ENCODE peak calls at places on chromosomes 11 and 22, in five cellular contexts. N is IMR-90, V is GM23338, Y is fibroblast of lung, G is A549. R is an unnamed sample.

GRCh38 chr11:1733716-1734351 is 16.6 kb downstream of the IFITM10 start:
- DNase-seq in G (no peak), N (no peak), Y (no peak), V (no peak), R (no peak)

GRCh38 chr11:45815747-45816146 is 10.8 kb downstream of the SLC35C1 start:
- DNase-seq in N (peak; percentile 18), V (peak; percentile 62), Y (no peak), G (peak; percentile 58), R (no peak)

GRCh38 chr11:130561441-130561881 is 113.0 kb downstream of the ADAMTS15 start:
- DNase-seq in N (peak; percentile 35), V (no peak), Y (peak; percentile 36), G (no peak), R (no peak)

GRCh38 chr11:2687782-2688191 is 12.0 kb downstream of the KCNQ1OT1 start:
- DNase-seq in N (no peak), G (no peak), Y (no peak), V (peak; percentile 49), R (no peak)

GRCh38 chr11:27076121-27076589 is 35.5 kb downstream of the BBOX1 start:
- DNase-seq in G (no peak), N (no peak), V (no peak), Y (no peak), R (no peak)

GRCh38 chr11:27945323-27945722 is 162.6 kb downstream of the KIF18A start:
- DNase-seq in N (no peak), G (no peak), V (no peak), Y (no peak), R (no peak)

GRCh38 chr22:42932857-42933782 is 76.0 kb upstream of the ARFGAP3 start:
- DNase-seq in N (peak; percentile 28), G (no peak), Y (no peak), V (no peak), R (no peak)

GRCh38 chr11:57305523-57305922 is 19.2 kb downstream of the TNKS1BP1 start:
- DNase-seq in V (no peak), Y (no peak), N (no peak), G (no peak), R (no peak)

GRCh38 chr22:39873963-39874362 is 19.6 kb downstream of the ENTHD1 start:
- DNase-seq in N (no peak), Y (no peak), G (no peak), V (no peak), R (no peak)

GRCh38 chr11:33588056-33588455 is 112.6 kb downstream of the C11orf91 start:
- DNase-seq in N (no peak), G (no peak), V (peak; percentile 60), Y (peak; percentile 1), R (no peak)

GRCh38 chr11:1570896-1571759 is 943 bp downstream of the DUSP8 start:
- DNase-seq in V (peak; percentile 70), N (no peak), G (no peak), Y (no peak), R (no peak)

GRCh38 chr11:36465449-36466163 is 44.5 kb downstream of the TRAF6 start:
- DNase-seq in V (no peak), Y (peak; percentile 64), G (no peak), N (peak; percentile 72), R (no peak)

GRCh38 chr22:50282361-50283144 is 12.4 kb upstream of the MAPK11 start:
- DNase-seq in V (no peak), N (peak; percentile 77), Y (peak; percentile 48), G (peak; percentile 73), R (no peak)

GRCh38 chr11:21205205-21205604 is 535.8 kb downstream of the NELL1 start:
- DNase-seq in N (no peak), G (no peak), V (peak; percentile 1), Y (no peak), R (no peak)

GRCh38 chr22:46122511-46122971 is 27.8 kb upstream of the PPARA start:
- DNase-seq in G (peak; percentile 76), N (peak; percentile 46), Y (peak; percentile 55), V (peak; percentile 73), R (no peak)

GRCh38 chr22:26168934-26169311 is 339 bp upstream of the SEZ6L start:
- DNase-seq in V (no peak), Y (no peak), N (no peak), G (no peak), R (no peak)

GRCh38 chr11:128831781-128832497 is 35.2 kb downstream of the KCNJ1 start:
- DNase-seq in V (no peak), G (no peak), N (no peak), Y (no peak), R (no peak)

GRCh38 chr11:1785749-1786261 is 22.1 kb upstream of the CTSD start:
- DNase-seq in V (no peak), G (no peak), N (no peak), Y (no peak), R (no peak)

GRCh38 chr11:9090488-9091043 is 833 bp downstream of the SCUBE2 start:
- DNase-seq in G (no peak), V (peak; percentile 21), Y (no peak), N (no peak), R (no peak)

GRCh38 chr22:39967103-39967829 is 7.1 kb downstream of the TMA7B start:
- DNase-seq in N (peak; percentile 45), V (no peak), G (no peak), Y (peak; percentile 39), R (no peak)

GRCh38 chr11:65400295-65401072 is 14.0 kb downstream of the FRMD8 start:
- DNase-seq in V (no peak), G (no peak), Y (no peak), N (no peak), R (no peak)

GRCh38 chr11:65402790-65403189 is 16.4 kb downstream of the FRMD8 start:
- DNase-seq in N (no peak), G (no peak), Y (no peak), V (no peak), R (no peak)

GRCh38 chr11:65401073-65401802 is 14.8 kb downstream of the FRMD8 start:
- DNase-seq in V (peak; percentile 49), N (no peak), Y (no peak), G (no peak), R (no peak)

GRCh38 chr11:65403607-65404121 is 17.2 kb downstream of the FRMD8 start:
- DNase-seq in G (no peak), V (no peak), N (no peak), Y (no peak), R (no peak)

GRCh38 chr11:65401803-65402248 is 15.4 kb downstream of the FRMD8 start:
- DNase-seq in V (no peak), N (no peak), Y (no peak), G (no peak), R (no peak)
- H3K27ac ChIP-seq in V (no peak overlapping the region), N (no peak overlapping the region), Y (no peak overlapping the region), G (no peak overlapping the region), R (no peak overlapping the region)

GRCh38 chr11:58562375-58562800 is 13.3 kb downstream of the LPXN start:
- DNase-seq in N (no peak), G (no peak), Y (no peak), V (no peak), R (no peak)
- H3K27ac ChIP-seq in N (no peak overlapping the region), G (peak overlapping the region; percentile 80), Y (no peak overlapping the region), V (no peak overlapping the region), R (no peak overlapping the region)

GRCh38 chr22:19969141-19969928 is 27.7 kb upstream of the TXNRD2 start:
- DNase-seq in G (no peak), V (no peak), Y (no peak), N (no peak), R (no peak)
- H3K27ac ChIP-seq in G (no peak overlapping the region), V (no peak overlapping the region), Y (no peak overlapping the region), N (no peak overlapping the region), R (no peak overlapping the region)

DNA sequence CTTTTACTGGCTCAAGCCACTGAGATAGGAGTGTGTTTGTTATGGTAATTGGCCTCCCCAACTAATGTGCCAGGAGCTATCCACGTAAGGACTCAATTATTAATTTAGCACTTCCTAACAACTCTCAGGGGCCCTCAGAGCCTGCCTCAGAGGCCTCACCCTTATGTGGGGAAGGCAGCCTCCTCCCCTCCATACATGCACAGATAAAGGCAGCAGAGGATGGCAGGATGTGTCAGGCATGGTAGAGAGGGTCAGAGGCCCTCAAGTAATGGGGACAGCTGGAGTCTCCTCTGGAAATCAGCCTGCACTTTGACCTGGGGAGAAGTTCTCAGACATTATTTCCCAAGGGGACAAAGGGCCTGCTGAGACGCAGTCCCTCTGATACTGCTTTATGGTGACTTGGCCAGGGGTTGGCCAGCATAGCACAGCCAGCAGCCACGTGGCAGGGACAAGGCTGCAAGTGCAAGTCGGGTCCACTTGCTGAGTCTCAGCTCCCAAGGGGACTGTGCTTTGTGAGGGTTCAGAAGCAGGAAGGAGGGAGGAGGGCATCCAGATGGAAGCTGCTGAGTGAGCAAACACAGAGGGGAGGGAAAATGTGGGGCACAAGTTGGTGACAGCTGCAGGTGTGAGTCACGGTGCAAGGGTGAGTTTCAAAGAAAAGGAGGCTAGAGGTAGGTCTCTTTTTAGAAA is 17.0 kb downstream of the MOGAT2 start:
- DNase-seq in V (no peak), G (no peak), Y (no peak), N (no peak), R (no peak)
- H3K27ac ChIP-seq in V (no peak overlapping the region), G (no peak overlapping the region), Y (no peak overlapping the region), N (no peak overlapping the region), R (no peak overlapping the region)

GRCh38 chr11:76339217-76339616 is 41.7 kb downstream of the THAP12 start:
- DNase-seq in Y (no peak), N (no peak), V (no peak), G (no peak), R (no peak)
- H3K27ac ChIP-seq in Y (no peak overlapping the region), N (no peak overlapping the region), V (no peak overlapping the region), G (no peak overlapping the region), R (no peak overlapping the region)

DNA sequence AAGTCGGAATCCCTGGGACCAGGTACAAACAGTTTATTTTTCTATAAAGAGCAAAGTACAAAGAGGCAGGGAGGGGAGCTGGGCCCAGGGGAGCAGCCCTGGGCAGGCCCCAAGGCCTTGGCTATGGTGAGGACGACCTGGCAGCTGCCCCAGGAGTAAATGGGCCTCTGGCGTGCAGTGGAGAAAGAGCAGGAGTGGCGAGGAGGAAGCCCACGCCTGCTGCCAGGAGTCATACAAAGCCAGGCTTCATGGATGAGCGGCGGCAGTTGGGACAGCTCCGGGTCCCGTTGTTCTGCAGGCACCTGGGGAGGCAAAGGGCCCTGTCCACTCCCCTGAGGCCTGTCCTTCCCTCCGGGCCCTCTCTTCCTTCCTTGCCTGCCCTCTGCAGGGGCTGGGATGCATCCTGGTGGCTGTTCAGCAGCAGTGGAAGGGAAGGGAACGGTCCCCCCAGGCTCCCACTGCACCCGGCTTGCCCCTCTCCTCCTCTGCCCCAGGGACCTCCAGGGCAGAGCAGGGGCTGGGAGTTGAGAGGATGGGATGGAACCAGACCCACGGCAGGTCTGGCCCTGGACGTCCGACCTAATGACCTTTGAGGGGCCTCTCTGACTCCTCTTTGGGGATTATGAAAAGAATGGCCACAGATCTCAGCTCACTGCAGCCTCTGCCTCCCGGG is 11.1 kb downstream of the RAPSN start:
- DNase-seq in Y (no peak), V (no peak), N (no peak), G (no peak), R (no peak)
- H3K27ac ChIP-seq in Y (no peak overlapping the region), V (no peak overlapping the region), N (no peak overlapping the region), G (no peak overlapping the region), R (no peak overlapping the region)

GRCh38 chr11:35040221-35040942 is 98.6 kb upstream of the CD44 start:
- DNase-seq in G (peak; percentile 36), N (peak; percentile 69), Y (peak; percentile 49), V (no peak), R (no peak)
- H3K27ac ChIP-seq in G (peak overlapping the region; percentile 77), N (no peak overlapping the region), Y (no peak overlapping the region), V (no peak overlapping the region), R (no peak overlapping the region)

GRCh38 chr11:12482839-12483238 is 105.5 kb downstream of the PARVA start:
- DNase-seq in V (no peak), Y (no peak), G (no peak), N (no peak), R (no peak)
- H3K27ac ChIP-seq in V (no peak overlapping the region), Y (no peak overlapping the region), G (no peak overlapping the region), N (no peak overlapping the region), R (no peak overlapping the region)

GRCh38 chr11:124672531-124673215 is 866 bp downstream of the SIAE start:
- DNase-seq in Y (no peak), V (no peak), N (no peak), G (no peak), R (no peak)
- H3K27ac ChIP-seq in Y (peak overlapping the region; percentile 86), V (no peak overlapping the region), N (peak overlapping the region; percentile 77), G (peak overlapping the region; percentile 98), R (no peak overlapping the region)

R was measured in AG04450.